ENCODE peak calls at places on chromosomes 11 and 22, in seven cellular contexts. G, D, O, A, L, R and C are unnamed samples.

GRCh38 chr11:3156282-3156660 is 8.8 kb downstream of the OSBPL5 start:
- DNase-seq in G (no peak), D (peak), O (no peak), A (no peak), L (no peak), R (peak), C (no peak)

GRCh38 chr11:111461460-111462240 is 50.5 kb downstream of the BTG4 start:
- DNase-seq in G (no peak), D (no peak), O (no peak), A (no peak), L (no peak), R (no peak), C (peak)

GRCh38 chr11:848988-849824 is 6.6 kb downstream of the TSPAN4 start:
- DNase-seq in G (peak), D (no peak), O (no peak), A (no peak), L (no peak), R (no peak), C (no peak)

GRCh38 chr11:45794169-45794568 is 10.8 kb upstream of the SLC35C1 start:
- DNase-seq in G (no peak), D (no peak), O (no peak), A (no peak), L (no peak), R (no peak), C (no peak)

GRCh38 chr11:42043312-42043711 is 583.9 kb upstream of the LRRC4C start:
- DNase-seq in G (no peak), D (no peak), O (no peak), A (no peak), L (no peak), R (no peak), C (no peak)

GRCh38 chr11:6481924-6482275 is 599 bp downstream of the TIMM10B start:
- DNase-seq in G (no peak), D (peak), O (no peak), A (no peak), L (no peak), R (peak), C (peak)

GRCh38 chr22:39873963-39874362 is 19.6 kb downstream of the ENTHD1 start:
- DNase-seq in G (no peak), D (no peak), O (no peak), A (no peak), L (no peak), R (no peak), C (no peak)

GRCh38 chr11:65588199-65589054 is 7.2 kb downstream of the KCNK7 start:
- DNase-seq in G (no peak), D (peak), O (peak), A (no peak), L (peak), R (peak), C (peak)

GRCh38 chr11:79768343-79768742 is 327.5 kb upstream of the TENM4 start:
- DNase-seq in G (no peak), D (no peak), O (no peak), A (no peak), L (no peak), R (no peak), C (no peak)

GRCh38 chr22:17807571-17808410 is 33.5 kb upstream of the BID start:
- DNase-seq in G (no peak), D (no peak), O (no peak), A (peak), L (no peak), R (peak), C (peak)

GRCh38 chr11:100687630-100688395 is 725 bp downstream of the ARHGAP42 start:
- DNase-seq in G (peak), D (peak), O (peak), A (peak), L (peak), R (peak), C (peak)

GRCh38 chr11:9903579-9903978 is 239.7 kb downstream of the SWAP70 start:
- DNase-seq in G (no peak), D (no peak), O (no peak), A (no peak), L (no peak), R (no peak), C (no peak)

GRCh38 chr22:44091021-44091721 is 67.1 kb downstream of the PARVB start:
- DNase-seq in G (no peak), D (peak), O (no peak), A (no peak), L (peak), R (peak), C (peak)

GRCh38 chr22:35103756-35104155 is 37.8 kb downstream of the ISX start:
- DNase-seq in G (peak), D (no peak), O (no peak), A (no peak), L (no peak), R (no peak), C (no peak)

GRCh38 chr11:3735827-3736226 is 61.5 kb downstream of the NUP98 start:
- DNase-seq in G (no peak), D (peak), O (no peak), A (no peak), L (no peak), R (peak), C (peak)

GRCh38 chr11:122161191-122161590 is 45.2 kb upstream of the BLID start:
- DNase-seq in G (no peak), D (no peak), O (no peak), A (no peak), L (no peak), R (no peak), C (no peak)

GRCh38 chr22:38881464-38881871 is 9.5 kb upstream of the CBX6 start:
- DNase-seq in G (no peak), D (peak), O (no peak), A (peak), L (no peak), R (peak), C (peak)

GRCh38 chr11:12008790-12009616 is 577 bp upstream of the DKK3 start:
- DNase-seq in G (peak), D (peak), O (no peak), A (no peak), L (no peak), R (peak), C (peak)